ENCODE peak calls at places on chromosomes 3 and 15, in nine cellular contexts. One of them, this sample, is unnamed.

GRCh38 chr3:102069211-102069662 is 219.9 kb downstream of the NFKBIZ start:
- DNase-seq in 8988T: no peak
- DNase-seq in choroid plexus epithelial cell: peak; percentile 85
- DNase-seq in foreskin keratinocyte: peak; percentile 84
- DNase-seq in activated CD8-positive, alpha-beta memory T cell treated with anti-CD3 and anti-CD28 coated beads, Interleukin-2, amount 10 ng/mL, durations not matched to agents 7 days and 5 days: no peak
- DNase-seq in NCI-H1436: no peak
- DNase-seq in ecto neural progenitor cell: no peak
- DNase-seq in CD4-positive, alpha-beta T cell: no peak
- DNase-seq in breast epithelium: no peak
- DNase-seq in this sample: no peak

GRCh38 chr3:126345641-126346460 is 11.4 kb downstream of the KLF15 start:
- DNase-seq in 8988T: no peak
- DNase-seq in choroid plexus epithelial cell: no peak
- DNase-seq in foreskin keratinocyte: no peak
- DNase-seq in activated CD8-positive, alpha-beta memory T cell treated with anti-CD3 and anti-CD28 coated beads, Interleukin-2, amount 10 ng/mL, durations not matched to agents 7 days and 5 days: no peak
- DNase-seq in NCI-H1436: no peak
- DNase-seq in ecto neural progenitor cell: no peak
- DNase-seq in CD4-positive, alpha-beta T cell: no peak
- DNase-seq in breast epithelium: peak; percentile 43
- DNase-seq in this sample: no peak

GRCh38 chr3:149547954-149548728 is 73.6 kb downstream of the TM4SF4 start:
- DNase-seq in 8988T: no peak
- DNase-seq in choroid plexus epithelial cell: peak; percentile 86
- DNase-seq in foreskin keratinocyte: peak; percentile 33
- DNase-seq in activated CD8-positive, alpha-beta memory T cell treated with anti-CD3 and anti-CD28 coated beads, Interleukin-2, amount 10 ng/mL, durations not matched to agents 7 days and 5 days: no peak
- DNase-seq in NCI-H1436: no peak
- DNase-seq in ecto neural progenitor cell: no peak
- DNase-seq in CD4-positive, alpha-beta T cell: no peak
- DNase-seq in breast epithelium: peak; percentile 61
- DNase-seq in this sample: peak; percentile 24

GRCh38 chr15:84929795-84930371 is 45.4 kb downstream of the SLC28A1 start:
- DNase-seq in 8988T: no peak
- DNase-seq in choroid plexus epithelial cell: peak; percentile 54
- DNase-seq in foreskin keratinocyte: peak; percentile 89
- DNase-seq in activated CD8-positive, alpha-beta memory T cell treated with anti-CD3 and anti-CD28 coated beads, Interleukin-2, amount 10 ng/mL, durations not matched to agents 7 days and 5 days: no peak
- DNase-seq in NCI-H1436: no peak
- DNase-seq in ecto neural progenitor cell: no peak
- DNase-seq in CD4-positive, alpha-beta T cell: no peak
- DNase-seq in breast epithelium: peak; percentile 81
- DNase-seq in this sample: peak; percentile 81

GRCh38 chr15:88605507-88606436 is 15.4 kb upstream of the AEN start:
- DNase-seq in 8988T: no peak
- DNase-seq in choroid plexus epithelial cell: peak; percentile 44
- DNase-seq in foreskin keratinocyte: no peak
- DNase-seq in activated CD8-positive, alpha-beta memory T cell treated with anti-CD3 and anti-CD28 coated beads, Interleukin-2, amount 10 ng/mL, durations not matched to agents 7 days and 5 days: no peak
- DNase-seq in NCI-H1436: no peak
- DNase-seq in ecto neural progenitor cell: peak; percentile 87
- DNase-seq in CD4-positive, alpha-beta T cell: no peak
- DNase-seq in breast epithelium: no peak
- DNase-seq in this sample: no peak

GRCh38 chr3:52402101-52402521 is 42.8 kb downstream of the SEMA3G start:
- DNase-seq in 8988T: no peak
- DNase-seq in choroid plexus epithelial cell: no peak
- DNase-seq in foreskin keratinocyte: no peak
- DNase-seq in activated CD8-positive, alpha-beta memory T cell treated with anti-CD3 and anti-CD28 coated beads, Interleukin-2, amount 10 ng/mL, durations not matched to agents 7 days and 5 days: no peak
- DNase-seq in NCI-H1436: no peak
- DNase-seq in ecto neural progenitor cell: no peak
- DNase-seq in CD4-positive, alpha-beta T cell: no peak
- DNase-seq in breast epithelium: no peak
- DNase-seq in this sample: no peak

GRCh38 chr15:78174398-78174797 is 25.2 kb downstream of the IDH3A start:
- DNase-seq in 8988T: no peak
- DNase-seq in choroid plexus epithelial cell: no peak
- DNase-seq in foreskin keratinocyte: no peak
- DNase-seq in activated CD8-positive, alpha-beta memory T cell treated with anti-CD3 and anti-CD28 coated beads, Interleukin-2, amount 10 ng/mL, durations not matched to agents 7 days and 5 days: peak; percentile 70
- DNase-seq in NCI-H1436: no peak
- DNase-seq in ecto neural progenitor cell: no peak
- DNase-seq in CD4-positive, alpha-beta T cell: no peak
- DNase-seq in breast epithelium: no peak
- DNase-seq in this sample: no peak

GRCh38 chr3:155890671-155891190 is 20.3 kb downstream of the GMPS start:
- DNase-seq in 8988T: no peak
- DNase-seq in choroid plexus epithelial cell: peak; percentile 75
- DNase-seq in foreskin keratinocyte: no peak
- DNase-seq in activated CD8-positive, alpha-beta memory T cell treated with anti-CD3 and anti-CD28 coated beads, Interleukin-2, amount 10 ng/mL, durations not matched to agents 7 days and 5 days: no peak
- DNase-seq in NCI-H1436: no peak
- DNase-seq in ecto neural progenitor cell: no peak
- DNase-seq in CD4-positive, alpha-beta T cell: no peak
- DNase-seq in breast epithelium: no peak
- DNase-seq in this sample: no peak

GRCh38 chr3:183274609-183275008 is 21.6 kb downstream of the B3GNT5 start:
- DNase-seq in 8988T: no peak
- DNase-seq in choroid plexus epithelial cell: no peak
- DNase-seq in foreskin keratinocyte: peak; percentile 81
- DNase-seq in activated CD8-positive, alpha-beta memory T cell treated with anti-CD3 and anti-CD28 coated beads, Interleukin-2, amount 10 ng/mL, durations not matched to agents 7 days and 5 days: no peak
- DNase-seq in NCI-H1436: no peak
- DNase-seq in ecto neural progenitor cell: no peak
- DNase-seq in CD4-positive, alpha-beta T cell: no peak
- DNase-seq in breast epithelium: no peak
- DNase-seq in this sample: no peak

GRCh38 chr3:156135921-156136655 is 15.7 kb downstream of the KCNAB1 start:
- DNase-seq in 8988T: no peak
- DNase-seq in choroid plexus epithelial cell: no peak
- DNase-seq in foreskin keratinocyte: no peak
- DNase-seq in activated CD8-positive, alpha-beta memory T cell treated with anti-CD3 and anti-CD28 coated beads, Interleukin-2, amount 10 ng/mL, durations not matched to agents 7 days and 5 days: no peak
- DNase-seq in NCI-H1436: peak; percentile 2
- DNase-seq in ecto neural progenitor cell: no peak
- DNase-seq in CD4-positive, alpha-beta T cell: no peak
- DNase-seq in breast epithelium: no peak
- DNase-seq in this sample: no peak

GRCh38 chr3:36489679-36490420 is 109.5 kb downstream of the STAC start:
- DNase-seq in 8988T: no peak
- DNase-seq in choroid plexus epithelial cell: no peak
- DNase-seq in foreskin keratinocyte: no peak
- DNase-seq in activated CD8-positive, alpha-beta memory T cell treated with anti-CD3 and anti-CD28 coated beads, Interleukin-2, amount 10 ng/mL, durations not matched to agents 7 days and 5 days: no peak
- DNase-seq in NCI-H1436: no peak
- DNase-seq in ecto neural progenitor cell: no peak
- DNase-seq in CD4-positive, alpha-beta T cell: no peak
- DNase-seq in breast epithelium: no peak
- DNase-seq in this sample: no peak

GRCh38 chr3:79414821-79415220 is 353.0 kb downstream of the ROBO1 start:
- DNase-seq in 8988T: no peak
- DNase-seq in choroid plexus epithelial cell: peak; percentile 85
- DNase-seq in foreskin keratinocyte: peak; percentile 85
- DNase-seq in activated CD8-positive, alpha-beta memory T cell treated with anti-CD3 and anti-CD28 coated beads, Interleukin-2, amount 10 ng/mL, durations not matched to agents 7 days and 5 days: no peak
- DNase-seq in NCI-H1436: no peak
- DNase-seq in ecto neural progenitor cell: no peak
- DNase-seq in CD4-positive, alpha-beta T cell: no peak
- DNase-seq in breast epithelium: no peak
- DNase-seq in this sample: no peak

GRCh38 chr15:99556578-99556977 is 9.2 kb upstream of the MEF2A start:
- DNase-seq in 8988T: no peak
- DNase-seq in choroid plexus epithelial cell: no peak
- DNase-seq in foreskin keratinocyte: no peak
- DNase-seq in activated CD8-positive, alpha-beta memory T cell treated with anti-CD3 and anti-CD28 coated beads, Interleukin-2, amount 10 ng/mL, durations not matched to agents 7 days and 5 days: no peak
- DNase-seq in NCI-H1436: no peak
- DNase-seq in ecto neural progenitor cell: no peak
- DNase-seq in CD4-positive, alpha-beta T cell: no peak
- DNase-seq in breast epithelium: no peak
- DNase-seq in this sample: no peak

GRCh38 chr15:71443538-71443937 is 328.3 kb downstream of the THSD4 start:
- DNase-seq in 8988T: no peak
- DNase-seq in choroid plexus epithelial cell: peak; percentile 68
- DNase-seq in foreskin keratinocyte: peak; percentile 53
- DNase-seq in activated CD8-positive, alpha-beta memory T cell treated with anti-CD3 and anti-CD28 coated beads, Interleukin-2, amount 10 ng/mL, durations not matched to agents 7 days and 5 days: peak; percentile 44
- DNase-seq in NCI-H1436: peak; percentile 22
- DNase-seq in ecto neural progenitor cell: peak; percentile 57
- DNase-seq in CD4-positive, alpha-beta T cell: peak; percentile 2
- DNase-seq in breast epithelium: peak; percentile 67
- DNase-seq in this sample: no peak

GRCh38 chr3:72162649-72163184 is 377.8 kb upstream of the PROK2 start:
- DNase-seq in 8988T: no peak
- DNase-seq in choroid plexus epithelial cell: no peak
- DNase-seq in foreskin keratinocyte: no peak
- DNase-seq in activated CD8-positive, alpha-beta memory T cell treated with anti-CD3 and anti-CD28 coated beads, Interleukin-2, amount 10 ng/mL, durations not matched to agents 7 days and 5 days: no peak
- DNase-seq in NCI-H1436: no peak
- DNase-seq in ecto neural progenitor cell: no peak
- DNase-seq in CD4-positive, alpha-beta T cell: no peak
- DNase-seq in breast epithelium: no peak
- DNase-seq in this sample: no peak

GRCh38 chr3:122858373-122858772 is 63.5 kb downstream of the SLC49A4 start:
- DNase-seq in 8988T: no peak
- DNase-seq in choroid plexus epithelial cell: peak; percentile 70
- DNase-seq in foreskin keratinocyte: peak; percentile 20
- DNase-seq in activated CD8-positive, alpha-beta memory T cell treated with anti-CD3 and anti-CD28 coated beads, Interleukin-2, amount 10 ng/mL, durations not matched to agents 7 days and 5 days: no peak
- DNase-seq in NCI-H1436: no peak
- DNase-seq in ecto neural progenitor cell: no peak
- DNase-seq in CD4-positive, alpha-beta T cell: no peak
- DNase-seq in breast epithelium: no peak
- DNase-seq in this sample: no peak

GRCh38 chr3:48715179-48715800 is 1.7 kb downstream of the IP6K2 start:
- DNase-seq in 8988T: no peak
- DNase-seq in choroid plexus epithelial cell: peak; percentile 72
- DNase-seq in foreskin keratinocyte: peak; percentile 68
- DNase-seq in activated CD8-positive, alpha-beta memory T cell treated with anti-CD3 and anti-CD28 coated beads, Interleukin-2, amount 10 ng/mL, durations not matched to agents 7 days and 5 days: no peak
- DNase-seq in NCI-H1436: no peak
- DNase-seq in ecto neural progenitor cell: no peak
- DNase-seq in CD4-positive, alpha-beta T cell: no peak
- DNase-seq in breast epithelium: no peak
- DNase-seq in this sample: no peak

GRCh38 chr3:189652042-189652441 is 20.9 kb downstream of the TP63 start:
- DNase-seq in 8988T: no peak
- DNase-seq in choroid plexus epithelial cell: peak; percentile 60
- DNase-seq in foreskin keratinocyte: no peak
- DNase-seq in activated CD8-positive, alpha-beta memory T cell treated with anti-CD3 and anti-CD28 coated beads, Interleukin-2, amount 10 ng/mL, durations not matched to agents 7 days and 5 days: no peak
- DNase-seq in NCI-H1436: no peak
- DNase-seq in ecto neural progenitor cell: peak; percentile 65
- DNase-seq in CD4-positive, alpha-beta T cell: no peak
- DNase-seq in breast epithelium: no peak
- DNase-seq in this sample: no peak

GRCh38 chr3:184334470-184335158 is 2.8 kb upstream of the FAM131A start:
- DNase-seq in 8988T: no peak
- DNase-seq in choroid plexus epithelial cell: no peak
- DNase-seq in foreskin keratinocyte: peak; percentile 84
- DNase-seq in activated CD8-positive, alpha-beta memory T cell treated with anti-CD3 and anti-CD28 coated beads, Interleukin-2, amount 10 ng/mL, durations not matched to agents 7 days and 5 days: peak; percentile 73
- DNase-seq in NCI-H1436: no peak
- DNase-seq in ecto neural progenitor cell: no peak
- DNase-seq in CD4-positive, alpha-beta T cell: no peak
- DNase-seq in breast epithelium: no peak
- DNase-seq in this sample: no peak

GRCh38 chr15:74786659-74787165 is 4.8 kb downstream of the CSK start:
- DNase-seq in 8988T: no peak
- DNase-seq in choroid plexus epithelial cell: no peak
- DNase-seq in foreskin keratinocyte: no peak
- DNase-seq in activated CD8-positive, alpha-beta memory T cell treated with anti-CD3 and anti-CD28 coated beads, Interleukin-2, amount 10 ng/mL, durations not matched to agents 7 days and 5 days: peak; percentile 69
- DNase-seq in NCI-H1436: no peak
- DNase-seq in ecto neural progenitor cell: no peak
- DNase-seq in CD4-positive, alpha-beta T cell: no peak
- DNase-seq in breast epithelium: no peak
- DNase-seq in this sample: no peak

GRCh38 chr3:42600111-42600957 is at the start of gene NKTR:
- DNase-seq in 8988T: peak; percentile 61
- DNase-seq in choroid plexus epithelial cell: peak; percentile 99
- DNase-seq in foreskin keratinocyte: peak; percentile 99
- DNase-seq in activated CD8-positive, alpha-beta memory T cell treated with anti-CD3 and anti-CD28 coated beads, Interleukin-2, amount 10 ng/mL, durations not matched to agents 7 days and 5 days: peak; percentile 100
- DNase-seq in NCI-H1436: peak; percentile 92
- DNase-seq in ecto neural progenitor cell: peak; percentile 99
- DNase-seq in CD4-positive, alpha-beta T cell: peak; percentile 100
- DNase-seq in breast epithelium: peak; percentile 97
- DNase-seq in this sample: peak; percentile 81

GRCh38 chr15:49088996-49089395 is 42.8 kb upstream of the SECISBP2L start:
- DNase-seq in 8988T: no peak
- DNase-seq in choroid plexus epithelial cell: no peak
- DNase-seq in foreskin keratinocyte: no peak
- DNase-seq in activated CD8-positive, alpha-beta memory T cell treated with anti-CD3 and anti-CD28 coated beads, Interleukin-2, amount 10 ng/mL, durations not matched to agents 7 days and 5 days: no peak
- DNase-seq in NCI-H1436: no peak
- DNase-seq in ecto neural progenitor cell: no peak
- DNase-seq in CD4-positive, alpha-beta T cell: no peak
- DNase-seq in breast epithelium: no peak
- DNase-seq in this sample: no peak

GRCh38 chr3:43373588-43373935 is 87.2 kb downstream of the SNRK start:
- DNase-seq in 8988T: no peak
- DNase-seq in choroid plexus epithelial cell: peak; percentile 25
- DNase-seq in foreskin keratinocyte: no peak
- DNase-seq in activated CD8-positive, alpha-beta memory T cell treated with anti-CD3 and anti-CD28 coated beads, Interleukin-2, amount 10 ng/mL, durations not matched to agents 7 days and 5 days: no peak
- DNase-seq in NCI-H1436: no peak
- DNase-seq in ecto neural progenitor cell: no peak
- DNase-seq in CD4-positive, alpha-beta T cell: no peak
- DNase-seq in breast epithelium: no peak
- DNase-seq in this sample: no peak

GRCh38 chr3:171640520-171641412 is 169.5 kb downstream of the PLD1 start:
- DNase-seq in 8988T: no peak
- DNase-seq in choroid plexus epithelial cell: peak; percentile 74
- DNase-seq in foreskin keratinocyte: peak; percentile 65
- DNase-seq in activated CD8-positive, alpha-beta memory T cell treated with anti-CD3 and anti-CD28 coated beads, Interleukin-2, amount 10 ng/mL, durations not matched to agents 7 days and 5 days: no peak
- DNase-seq in NCI-H1436: no peak
- DNase-seq in ecto neural progenitor cell: peak; percentile 60
- DNase-seq in CD4-positive, alpha-beta T cell: no peak
- DNase-seq in breast epithelium: no peak
- DNase-seq in this sample: no peak

GRCh38 chr3:45464336-45464809 is 76.0 kb downstream of the LARS2 start:
- DNase-seq in 8988T: no peak
- DNase-seq in choroid plexus epithelial cell: peak; percentile 89
- DNase-seq in foreskin keratinocyte: no peak
- DNase-seq in activated CD8-positive, alpha-beta memory T cell treated with anti-CD3 and anti-CD28 coated beads, Interleukin-2, amount 10 ng/mL, durations not matched to agents 7 days and 5 days: no peak
- DNase-seq in NCI-H1436: no peak
- DNase-seq in ecto neural progenitor cell: peak; percentile 62
- DNase-seq in CD4-positive, alpha-beta T cell: peak; percentile 3
- DNase-seq in breast epithelium: no peak
- DNase-seq in this sample: no peak

GRCh38 chr15:47384316-47384715 is 333.0 kb upstream of the SEMA6D start:
- DNase-seq in 8988T: no peak
- DNase-seq in choroid plexus epithelial cell: peak; percentile 95
- DNase-seq in foreskin keratinocyte: peak; percentile 79
- DNase-seq in activated CD8-positive, alpha-beta memory T cell treated with anti-CD3 and anti-CD28 coated beads, Interleukin-2, amount 10 ng/mL, durations not matched to agents 7 days and 5 days: no peak
- DNase-seq in NCI-H1436: no peak
- DNase-seq in ecto neural progenitor cell: peak; percentile 68
- DNase-seq in CD4-positive, alpha-beta T cell: no peak
- DNase-seq in breast epithelium: no peak
- DNase-seq in this sample: no peak

GRCh38 chr3:147267431-147267830 is 138.9 kb downstream of the ZIC4 start:
- DNase-seq in 8988T: no peak
- DNase-seq in choroid plexus epithelial cell: peak; percentile 15
- DNase-seq in foreskin keratinocyte: no peak
- DNase-seq in activated CD8-positive, alpha-beta memory T cell treated with anti-CD3 and anti-CD28 coated beads, Interleukin-2, amount 10 ng/mL, durations not matched to agents 7 days and 5 days: no peak
- DNase-seq in NCI-H1436: no peak
- DNase-seq in ecto neural progenitor cell: no peak
- DNase-seq in CD4-positive, alpha-beta T cell: no peak
- DNase-seq in breast epithelium: no peak
- DNase-seq in this sample: no peak

GRCh38 chr3:128274837-128275236 is 121.6 kb downstream of the EEFSEC start:
- DNase-seq in 8988T: peak; percentile 60
- DNase-seq in choroid plexus epithelial cell: peak; percentile 96
- DNase-seq in foreskin keratinocyte: peak; percentile 80
- DNase-seq in activated CD8-positive, alpha-beta memory T cell treated with anti-CD3 and anti-CD28 coated beads, Interleukin-2, amount 10 ng/mL, durations not matched to agents 7 days and 5 days: peak; percentile 33
- DNase-seq in NCI-H1436: no peak
- DNase-seq in ecto neural progenitor cell: peak; percentile 46
- DNase-seq in CD4-positive, alpha-beta T cell: no peak
- DNase-seq in breast epithelium: no peak
- DNase-seq in this sample: no peak

GRCh38 chr3:48086736-48087470 is 70.7 kb upstream of the MAP4 start:
- DNase-seq in 8988T: no peak
- DNase-seq in choroid plexus epithelial cell: peak; percentile 73
- DNase-seq in foreskin keratinocyte: peak; percentile 26
- DNase-seq in activated CD8-positive, alpha-beta memory T cell treated with anti-CD3 and anti-CD28 coated beads, Interleukin-2, amount 10 ng/mL, durations not matched to agents 7 days and 5 days: no peak
- DNase-seq in NCI-H1436: no peak
- DNase-seq in ecto neural progenitor cell: no peak
- DNase-seq in CD4-positive, alpha-beta T cell: no peak
- DNase-seq in breast epithelium: no peak
- DNase-seq in this sample: peak; percentile 22

This sample was measured in HuH-7.5.